ENCODE peak calls at places on chromosome 14, in six cellular contexts. R is lung; E is bronchial epithelial cell; Y is stomach; U is pancreas; J is CD4-positive, alpha-beta memory T cell. F is an unnamed sample.

GRCh38 chr14:24880689-24881088 is 169.3 kb downstream of the STXBP6 start:
- DNase-seq in J (no peak), Y (no peak), U (no peak), R (no peak), E (no peak), F (no peak)

GRCh38 chr14:101875041-101875725 is 89.2 kb upstream of the DYNC1H1 start:
- DNase-seq in Y (no peak), E (no peak), U (no peak), J (no peak), R (no peak), F (no peak)

GRCh38 chr14:30340495-30340894 is 218.5 kb upstream of the G2E3 start:
- DNase-seq in Y (no peak), R (no peak), J (no peak), E (no peak), U (no peak), F (no peak)

GRCh38 chr14:102893452-102893851 is 29.0 kb upstream of the AMN start:
- DNase-seq in U (no peak), J (no peak), R (no peak), Y (peak; percentile 36), E (no peak), F (peak; percentile 80)

GRCh38 chr14:28012629-28013415 is 753.8 kb upstream of the FOXG1 start:
- DNase-seq in R (no peak), Y (no peak), E (no peak), J (no peak), U (no peak), F (no peak)

GRCh38 chr14:41280745-41281144 is 325.9 kb upstream of the LRFN5 start:
- DNase-seq in Y (no peak), R (no peak), E (peak; percentile 0), J (no peak), U (no peak), F (no peak)

GRCh38 chr14:76298896-76299295 is 77.0 kb upstream of the ESRRB start:
- DNase-seq in J (no peak), R (no peak), E (no peak), Y (no peak), U (no peak), F (peak; percentile 7)

GRCh38 chr14:101535232-101535631 is 26.1 kb upstream of the DIO3 start:
- DNase-seq in R (no peak), E (no peak), J (no peak), Y (no peak), U (no peak), F (no peak)

GRCh38 chr14:98189521-98189920 is 1082.5 kb downstream of the BCL11B start:
- DNase-seq in E (no peak), J (peak; percentile 82), Y (no peak), U (no peak), R (no peak), F (no peak)

GRCh38 chr14:28830115-28830534 is 63.5 kb downstream of the FOXG1 start:
- DNase-seq in E (no peak), Y (no peak), U (no peak), R (no peak), J (no peak), F (no peak)

GRCh38 chr14:84273181-84273580 is 1256.8 kb upstream of the FLRT2 start:
- DNase-seq in R (no peak), J (no peak), Y (no peak), U (no peak), E (no peak), F (no peak)

GRCh38 chr14:35234007-35234406 is 58.2 kb upstream of the PSMA6 start:
- DNase-seq in J (no peak), Y (no peak), R (no peak), U (no peak), E (peak; percentile 86), F (no peak)

GRCh38 chr14:91317381-91318313 is 73.1 kb upstream of the GPR68 start:
- DNase-seq in J (peak; percentile 85), U (peak; percentile 74), Y (peak; percentile 83), E (peak; percentile 65), R (peak; percentile 83), F (peak; percentile 42)

GRCh38 chr14:77804592-77804991 is 4.7 kb downstream of the ADCK1 start:
- DNase-seq in U (no peak), J (no peak), E (peak; percentile 35), R (no peak), Y (no peak), F (no peak)

GRCh38 chr14:64423987-64424386 is 35.8 kb downstream of the MTHFD1 start:
- DNase-seq in R (no peak), U (no peak), J (no peak), E (peak; percentile 22), Y (no peak), F (no peak)

GRCh38 chr14:66920196-66920595 is 269.0 kb upstream of the GARIN2 start:
- DNase-seq in Y (no peak), R (no peak), J (no peak), E (no peak), U (no peak), F (no peak)

GRCh38 chr14:102047808-102048540 is 38.9 kb downstream of the HSP90AA1 start:
- DNase-seq in J (no peak), U (no peak), R (no peak), Y (no peak), E (no peak), F (no peak)

GRCh38 chr14:84250863-84251262 is 1279.1 kb upstream of the FLRT2 start:
- DNase-seq in R (no peak), Y (no peak), E (no peak), J (no peak), U (no peak), F (no peak)

GRCh38 chr14:94598816-94599655 is 13.2 kb upstream of the SERPINA3 start:
- DNase-seq in J (no peak), E (peak; percentile 96), U (peak; percentile 96), R (peak; percentile 62), Y (peak; percentile 71), F (peak; percentile 83)

GRCh38 chr14:105394714-105395537 is 3.4 kb upstream of the TEX22 start:
- DNase-seq in R (no peak), U (no peak), Y (no peak), J (no peak), E (no peak), F (no peak)

GRCh38 chr14:96125536-96125935 is 79.1 kb upstream of the BDKRB2 start:
- DNase-seq in R (peak; percentile 35), J (no peak), Y (no peak), E (no peak), U (no peak), F (no peak)

GRCh38 chr14:33848706-33849454 is 102.0 kb downstream of the EGLN3 start:
- DNase-seq in Y (peak; percentile 78), E (peak; percentile 66), J (no peak), R (peak; percentile 41), U (peak; percentile 81), F (peak; percentile 73)

GRCh38 chr14:101595887-101596721 is 34.8 kb downstream of the DIO3 start:
- DNase-seq in R (no peak), E (no peak), U (peak; percentile 4), Y (peak; percentile 24), J (peak; percentile 19), F (no peak)

GRCh38 chr14:76919811-76920571 is 93.8 kb downstream of the LRRC74A start:
- DNase-seq in J (no peak), U (peak; percentile 62), R (no peak), E (peak; percentile 31), Y (peak; percentile 32), F (peak; percentile 74)

DNA sequence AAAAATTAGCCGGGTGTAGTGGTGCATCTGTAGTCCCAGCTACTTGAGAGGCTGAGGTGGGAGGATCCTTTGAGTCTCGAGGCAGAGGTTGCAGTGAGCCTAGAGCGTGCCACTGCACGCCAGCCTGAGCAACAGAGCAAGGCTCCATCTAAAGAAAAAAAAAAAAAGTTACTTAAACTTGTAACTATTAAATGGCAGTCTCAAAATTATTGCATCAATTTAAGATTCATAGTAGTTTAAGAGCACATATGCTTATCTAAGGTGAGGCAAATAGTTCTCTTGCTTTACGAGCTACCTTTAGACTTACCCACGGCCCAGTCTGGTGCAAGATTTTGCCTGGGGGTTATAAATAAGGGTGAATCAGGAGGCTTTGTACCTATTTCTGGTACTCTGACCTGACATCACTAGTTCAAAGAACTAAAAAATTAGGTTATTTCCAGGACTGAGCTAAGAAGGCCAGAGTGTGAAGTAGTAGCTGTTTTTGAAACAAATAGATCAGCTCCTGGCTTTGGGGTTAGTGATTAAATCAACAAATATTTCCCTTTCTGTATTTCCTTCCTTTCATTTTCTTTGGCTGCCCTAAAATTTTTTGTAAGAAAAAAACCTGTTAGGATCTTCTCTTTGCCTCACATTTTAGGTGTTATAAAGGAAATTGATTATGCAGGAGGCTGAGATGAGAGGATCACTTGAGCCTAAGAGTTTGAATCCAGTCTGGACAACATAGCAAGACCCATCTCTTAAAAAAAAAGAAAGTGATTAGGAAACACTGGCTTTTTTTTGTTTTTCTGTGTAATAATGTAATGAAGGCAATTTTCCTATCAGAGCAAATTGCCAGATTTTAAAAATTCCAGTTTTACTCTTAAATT is 3.6 kb downstream of the MGAT2 start:
- DNase-seq in U (no peak), R (no peak), Y (no peak), E (peak; percentile 83), J (peak; percentile 34), F (no peak)
- H3K4me3 ChIP-seq in U (peak overlapping the region; percentile 60), R (no peak overlapping the region), Y (peak overlapping the region; percentile 95), E (no peak overlapping the region), J (peak overlapping the region; percentile 32), F (no peak overlapping the region)

GRCh38 chr14:40216976-40217375 is 784.7 kb upstream of the FBXO33 start:
- DNase-seq in R (no peak), Y (no peak), J (no peak), E (no peak), U (no peak), F (no peak)

GRCh38 chr14:40219032-40219431 is 786.8 kb upstream of the FBXO33 start:
- DNase-seq in U (no peak), J (no peak), R (no peak), E (no peak), Y (no peak), F (no peak)

GRCh38 chr14:40221428-40221827 is 789.2 kb upstream of the FBXO33 start:
- DNase-seq in E (peak; percentile 17), J (no peak), U (no peak), R (no peak), Y (no peak), F (no peak)

GRCh38 chr14:40222996-40223395 is 790.8 kb upstream of the FBXO33 start:
- DNase-seq in U (no peak), J (no peak), E (no peak), Y (no peak), R (no peak), F (no peak)

GRCh38 chr14:40218282-40218941 is 786.2 kb upstream of the FBXO33 start:
- DNase-seq in U (no peak), E (no peak), J (no peak), Y (no peak), R (no peak), F (no peak)
- H3K4me3 ChIP-seq in U (no peak overlapping the region), E (no peak overlapping the region), J (no peak overlapping the region), Y (no peak overlapping the region), R (no peak overlapping the region), F (no peak overlapping the region)

DNA sequence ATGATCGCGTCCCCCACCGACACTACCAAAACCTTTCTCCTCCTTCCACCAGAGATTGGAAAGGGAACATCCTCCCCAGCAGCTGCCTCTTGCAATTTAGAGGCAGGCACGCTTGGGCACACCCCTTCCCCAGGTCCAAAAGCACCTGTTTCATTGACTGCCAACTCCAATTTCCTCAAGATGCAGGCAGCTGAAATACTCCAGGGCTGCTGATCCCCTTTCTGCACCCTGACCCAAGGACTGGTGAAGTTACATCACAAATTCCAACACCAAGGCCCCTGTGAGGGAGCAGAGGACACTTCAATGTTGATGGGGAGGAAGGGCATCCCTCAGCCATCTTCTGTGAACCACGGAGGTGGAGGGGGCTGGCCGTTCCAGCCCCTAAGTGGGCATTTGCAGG is 33.8 kb downstream of the BCL11B start:
- DNase-seq in U (no peak), J (no peak), E (no peak), Y (no peak), R (no peak), F (no peak)
- H3K4me3 ChIP-seq in U (no peak overlapping the region), J (peak overlapping the region; percentile 21), E (no peak overlapping the region), Y (no peak overlapping the region), R (no peak overlapping the region), F (no peak overlapping the region)

GRCh38 chr14:88323520-88324199 is 591 bp upstream of the KCNK10 start:
- DNase-seq in U (peak; percentile 14), J (no peak), E (no peak), R (no peak), Y (no peak), F (no peak)
- H3K4me3 ChIP-seq in U (peak overlapping the region; percentile 32), J (no peak overlapping the region), E (no peak overlapping the region), R (no peak overlapping the region), Y (peak overlapping the region; percentile 45), F (peak overlapping the region; percentile 12)